ENCODE peak calls at places on chromosomes 1 and 21, in eight cellular contexts. R is stimulated activated CD4-positive, alpha-beta T cell treated with anti-CD3 and anti-CD28 coated beads, Interleukin-2, amount 100 ng/mL, for 48 hours; O is WTC11; Y is C1 segment of cervical spinal cord; P is SW480; F is BJ; I is amygdala; Z is HAP-1. J is an unnamed sample.
A peak's percentile ranks its signal among the peaks of the same experiment; 100 is the strongest.

GRCh38 chr1:41003640-41004220 is 17.8 kb downstream of the SLFNL1 start:
- DNase-seq in R (peak; percentile 78), O (no peak), Y (peak; percentile 61), P (peak; percentile 89), F (peak; percentile 93), I (no peak), Z (no peak), J (peak; percentile 92)

GRCh38 chr1:113978863-113979702 is at the start of gene OLFML3:
- DNase-seq in R (peak; percentile 49), O (peak; percentile 85), Y (peak; percentile 38), P (peak; percentile 74), F (peak; percentile 89), I (no peak), Z (peak; percentile 89), J (peak; percentile 83)

GRCh38 chr1:91805343-91805801 is 80.6 kb downstream of the TGFBR3 start:
- DNase-seq in R (no peak), O (no peak), Y (no peak), P (no peak), F (no peak), I (no peak), Z (no peak), J (no peak)

GRCh38 chr1:58848818-58849411 is 65.1 kb upstream of the JUN start:
- DNase-seq in R (peak; percentile 9), O (no peak), Y (no peak), P (peak; percentile 81), F (peak; percentile 86), I (no peak), Z (no peak), J (peak; percentile 71)

GRCh38 chr1:94667716-94668282 is 126.2 kb upstream of the F3 start:
- DNase-seq in R (no peak), O (no peak), Y (no peak), P (no peak), F (no peak), I (no peak), Z (no peak), J (no peak)

GRCh38 chr1:36481771-36482723 is 666 bp downstream of the CSF3R start:
- DNase-seq in R (no peak), O (no peak), Y (no peak), P (no peak), F (no peak), I (no peak), Z (no peak), J (no peak)

GRCh38 chr1:112317140-112317539 is 78.9 kb upstream of the CTTNBP2NL start:
- DNase-seq in R (no peak), O (no peak), Y (no peak), P (no peak), F (no peak), I (no peak), Z (no peak), J (no peak)

GRCh38 chr1:170520601-170521000 is 11.4 kb upstream of the GORAB start:
- DNase-seq in R (no peak), O (no peak), Y (no peak), P (no peak), F (no peak), I (no peak), Z (no peak), J (no peak)

GRCh38 chr1:61124078-61124477 is 41.7 kb downstream of the NFIA start:
- DNase-seq in R (no peak), O (no peak), Y (no peak), P (no peak), F (no peak), I (no peak), Z (no peak), J (no peak)

GRCh38 chr1:21763236-21763635 is 19.7 kb downstream of the USP48 start:
- DNase-seq in R (no peak), O (no peak), Y (no peak), P (no peak), F (no peak), I (no peak), Z (no peak), J (no peak)

GRCh38 chr1:211639500-211640361 is 35.7 kb downstream of the NEK2 start:
- DNase-seq in R (no peak), O (no peak), Y (no peak), P (no peak), F (peak; percentile 69), I (no peak), Z (no peak), J (no peak)

GRCh38 chr1:200892546-200892945 is 2.2 kb upstream of the INAVA start:
- DNase-seq in R (no peak), O (no peak), Y (no peak), P (no peak), F (no peak), I (no peak), Z (no peak), J (no peak)

GRCh38 chr1:161843156-161843555 is 77.0 kb downstream of the ATF6 start:
- DNase-seq in R (no peak), O (no peak), Y (no peak), P (no peak), F (no peak), I (no peak), Z (no peak), J (no peak)

GRCh38 chr1:109624215-109625010 is 4.8 kb downstream of the AMPD2 start:
- DNase-seq in R (no peak), O (no peak), Y (no peak), P (no peak), F (no peak), I (no peak), Z (no peak), J (no peak)

GRCh38 chr1:205440476-205441317 is 15.1 kb downstream of the BLACAT1 start:
- DNase-seq in R (peak; percentile 62), O (peak; percentile 53), Y (peak; percentile 13), P (peak; percentile 99), F (no peak), I (no peak), Z (peak; percentile 36), J (peak; percentile 48)

GRCh38 chr1:201676061-201676644 is 137.2 kb downstream of the NAV1 start:
- DNase-seq in R (no peak), O (peak; percentile 50), Y (no peak), P (no peak), F (no peak), I (no peak), Z (no peak), J (peak; percentile 53)

GRCh38 chr1:22978299-22978698 is 5.6 kb upstream of the LACTBL1 start:
- DNase-seq in R (no peak), O (no peak), Y (no peak), P (no peak), F (no peak), I (no peak), Z (no peak), J (no peak)

GRCh38 chr1:52996653-52997052 is 65.4 kb upstream of the PODN start:
- DNase-seq in R (no peak), O (no peak), Y (no peak), P (no peak), F (no peak), I (no peak), Z (no peak), J (no peak)

GRCh38 chr1:59549903-59550302 is 253.0 kb downstream of the FGGY start:
- DNase-seq in R (no peak), O (no peak), Y (no peak), P (no peak), F (peak; percentile 40), I (no peak), Z (no peak), J (no peak)

GRCh38 chr1:56866656-56867055 is 12.1 kb downstream of the C8A start:
- DNase-seq in R (no peak), O (no peak), Y (no peak), P (no peak), F (peak; percentile 92), I (no peak), Z (no peak), J (no peak)

GRCh38 chr21:37087188-37087587 is 14.1 kb downstream of the TTC3 start:
- DNase-seq in R (no peak), O (no peak), Y (no peak), P (peak; percentile 59), F (peak; percentile 13), I (no peak), Z (peak; percentile 31), J (no peak)

GRCh38 chr21:34274001-34274400 is 89.8 kb upstream of the KCNE2 start:
- DNase-seq in R (no peak), O (no peak), Y (no peak), P (no peak), F (no peak), I (no peak), Z (no peak), J (no peak)

GRCh38 chr1:98468111-98468717 is 193.3 kb upstream of the SNX7 start:
- DNase-seq in R (no peak), O (no peak), Y (no peak), P (peak; percentile 42), F (peak; percentile 11), I (no peak), Z (peak; percentile 6), J (no peak)